ENCODE peak calls at places on chromosomes 6 and 20, in eight cellular contexts. L is tibial artery, I is mesothelial cell of epicardium, A is HFF-Myc, C is A549, S is astrocyte of the spinal cord, P is fibroblast of mammary gland, G is astrocyte of the cerebellum. T is an unnamed sample.

GRCh38 chr6:55046869-55047422 is 127.4 kb upstream of the HCRTR2 start:
- DNase-seq in S (no peak), C (no peak), P (no peak), L (no peak), G (no peak), I (no peak), A (no peak), T (no peak)

GRCh38 chr20:13930246-13930645 is 60.2 kb downstream of the SEL1L2 start:
- DNase-seq in L (no peak), A (no peak), I (no peak), P (peak), C (no peak), G (no peak), S (no peak), T (no peak)

GRCh38 chr6:22071655-22072054 is 225.2 kb downstream of the PRL start:
- DNase-seq in C (no peak), L (peak), S (peak), P (peak), G (no peak), I (peak), A (peak), T (no peak)

GRCh38 chr6:34554593-34555322 is 1.4 kb downstream of the SPDEF start:
- DNase-seq in G (no peak), P (no peak), C (no peak), S (no peak), I (no peak), L (no peak), A (no peak), T (no peak)

GRCh38 chr20:24827603-24828295 is 121.3 kb upstream of the CST7 start:
- DNase-seq in P (no peak), C (no peak), L (no peak), S (no peak), A (no peak), G (no peak), I (no peak), T (no peak)

GRCh38 chr6:16148498-16148897 is 19.6 kb downstream of the MYLIP start:
- DNase-seq in G (no peak), S (no peak), I (no peak), L (no peak), C (no peak), P (no peak), A (no peak), T (peak)

GRCh38 chr6:71394001-71394432 is 105.4 kb downstream of the OGFRL1 start:
- DNase-seq in I (no peak), C (no peak), A (no peak), L (no peak), G (no peak), P (peak), S (peak), T (no peak)

GRCh38 chr6:119119989-119120388 is 41.5 kb upstream of the FAM184A start:
- DNase-seq in C (no peak), A (no peak), P (peak), S (peak), G (no peak), L (no peak), I (no peak), T (no peak)

GRCh38 chr6:37539706-37540352 is 40.1 kb upstream of the CCDC167 start:
- DNase-seq in S (no peak), A (no peak), G (no peak), C (no peak), I (no peak), L (no peak), P (no peak), T (no peak)

GRCh38 chr20:8757146-8757545 is 311.7 kb upstream of the PLCB4 start:
- DNase-seq in I (no peak), L (no peak), S (peak), A (peak), P (peak), G (peak), C (no peak), T (no peak)

GRCh38 chr20:46400253-46400652 is 6.2 kb downstream of the ELMO2 start:
- DNase-seq in L (no peak), I (no peak), S (peak), C (no peak), P (peak), A (peak), G (no peak), T (no peak)

GRCh38 chr20:11207749-11208502 is 534.1 kb upstream of the JAG1 start:
- DNase-seq in S (peak), C (peak), A (peak), P (peak), I (no peak), G (no peak), L (peak), T (no peak)

GRCh38 chr6:31350973-31351733 is 5.8 kb downstream of the HLA-B start:
- DNase-seq in L (no peak), I (no peak), A (no peak), P (no peak), S (no peak), G (no peak), C (no peak), T (no peak)

GRCh38 chr20:61731363-61732181 is 334.1 kb downstream of the TAF4 start:
- DNase-seq in A (no peak), P (peak), S (peak), C (peak), L (no peak), G (no peak), I (no peak), T (no peak)

DNA sequence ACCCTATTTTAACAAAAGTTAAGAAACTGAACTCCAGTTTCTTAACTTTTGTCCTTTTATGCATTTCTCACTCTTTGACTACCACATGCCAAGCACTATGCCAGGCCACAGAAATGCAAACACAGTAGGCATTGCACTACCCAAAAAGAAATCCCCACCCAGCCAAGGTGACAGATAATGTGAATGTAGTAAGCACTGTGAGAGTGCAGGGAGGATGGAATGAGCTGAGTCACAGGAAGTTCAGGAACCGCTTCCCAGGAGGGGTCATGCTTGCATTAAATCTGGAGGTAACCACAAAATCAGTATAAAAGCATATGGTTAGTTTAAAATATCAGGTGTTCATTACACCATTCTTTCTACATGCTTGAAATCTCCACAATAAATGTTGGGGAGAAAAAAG is 20.1 kb upstream of the FAM83C start:
- DNase-seq in A (peak), I (no peak), P (peak), G (peak), S (peak), C (peak), L (no peak), T (no peak)
- TF ChIP-seq CTCF in A (no peak), I (no peak), P (no peak), G (no peak), S (no peak), C (no peak), L (no peak), T (no peak)

GRCh38 chr6:151647871-151648639 is 154.2 kb downstream of the CCDC170 start:
- DNase-seq in C (no peak), L (no peak), A (no peak), P (no peak), S (no peak), G (no peak), I (no peak), T (peak)
- TF ChIP-seq CTCF in C (peak), L (no peak), A (peak), P (peak), S (peak), G (no peak), I (no peak), T (no peak)

GRCh38 chr6:4021133-4021861 is 57.6 kb downstream of the FAM217A start:
- DNase-seq in G (peak), L (peak), A (peak), S (peak), C (peak), P (peak), I (peak), T (peak)
- TF ChIP-seq CTCF in G (peak), L (no peak), A (no peak), S (peak), C (no peak), P (no peak), I (no peak), T (no peak)

GRCh38 chr6:934686-935085 is 241.7 kb upstream of the EXOC2 start:
- DNase-seq in G (no peak), C (no peak), S (no peak), I (no peak), P (no peak), L (no peak), A (no peak), T (no peak)

GRCh38 chr6:938271-939046 is 245.5 kb upstream of the EXOC2 start:
- DNase-seq in A (no peak), S (no peak), C (no peak), P (no peak), L (no peak), I (no peak), G (no peak), T (no peak)

GRCh38 chr6:935582-935981 is 242.6 kb upstream of the EXOC2 start:
- DNase-seq in C (no peak), G (no peak), A (no peak), I (no peak), P (no peak), L (no peak), S (no peak), T (no peak)

GRCh38 chr6:939047-939363 is 246.1 kb upstream of the EXOC2 start:
- DNase-seq in A (no peak), L (no peak), G (no peak), C (no peak), S (no peak), I (no peak), P (no peak), T (no peak)

GRCh38 chr6:939526-940252 is 246.8 kb upstream of the EXOC2 start:
- DNase-seq in L (no peak), C (no peak), A (no peak), G (no peak), I (no peak), P (no peak), S (no peak), T (no peak)
- TF ChIP-seq CTCF in L (no peak), C (no peak), A (no peak), G (no peak), I (no peak), P (no peak), S (no peak), T (no peak)

GRCh38 chr20:37943501-37944455 is 40.9 kb downstream of the VSTM2L start:
- DNase-seq in C (no peak), L (peak), G (no peak), P (no peak), I (peak), S (no peak), A (no peak), T (no peak)
- TF ChIP-seq CTCF in C (no peak), L (no peak), G (no peak), P (no peak), I (no peak), S (no peak), A (no peak), T (no peak)

DNA sequence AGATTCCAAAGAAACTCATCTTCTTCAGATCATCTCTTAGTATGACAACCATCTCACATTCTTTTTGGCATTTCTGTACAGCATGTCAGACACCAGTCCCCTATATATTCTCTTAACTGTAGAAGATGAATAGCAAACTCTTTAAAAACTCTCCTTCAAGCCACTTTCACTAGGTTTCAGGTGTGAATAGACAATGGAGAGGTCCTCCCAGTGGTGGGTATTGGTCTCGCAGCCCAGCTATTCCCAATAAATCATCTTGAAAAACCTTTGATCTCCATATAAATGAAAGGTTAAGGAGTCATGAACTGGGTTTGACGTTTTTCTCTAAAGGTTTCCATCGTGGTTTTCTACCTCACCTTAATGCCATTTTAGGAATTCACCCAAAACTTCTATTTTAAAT is 180.0 kb downstream of the GJA1 start:
- DNase-seq in L (no peak), P (no peak), C (no peak), A (no peak), I (no peak), G (no peak), S (no peak), T (no peak)
- TF ChIP-seq CTCF in L (no peak), P (peak), C (no peak), A (no peak), I (no peak), G (peak), S (peak), T (no peak)

DNA sequence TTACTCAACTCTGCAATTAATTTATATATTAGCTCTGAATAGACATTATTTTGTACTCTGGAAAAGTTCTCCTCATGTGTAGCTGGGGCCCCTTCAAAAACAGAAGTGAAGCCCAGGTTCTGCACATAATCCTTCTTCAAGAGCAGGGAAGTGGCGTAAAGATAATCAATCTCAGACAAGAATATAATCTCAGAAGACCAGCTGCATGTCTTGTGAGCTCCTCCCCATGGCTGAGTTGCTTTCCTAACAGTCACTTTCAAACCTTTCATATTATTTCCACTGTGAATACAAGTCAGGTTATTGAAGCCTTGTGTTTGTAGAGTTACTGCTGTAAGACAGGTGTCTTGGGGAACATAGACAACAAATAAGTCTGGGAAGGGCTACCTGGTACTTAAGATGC is 691.9 kb downstream of the RFPL4B start:
- DNase-seq in L (no peak), P (no peak), I (no peak), G (no peak), A (no peak), C (no peak), S (no peak), T (no peak)
- TF ChIP-seq CTCF in L (no peak), P (no peak), I (no peak), G (no peak), A (no peak), C (no peak), S (no peak), T (no peak)

DNA sequence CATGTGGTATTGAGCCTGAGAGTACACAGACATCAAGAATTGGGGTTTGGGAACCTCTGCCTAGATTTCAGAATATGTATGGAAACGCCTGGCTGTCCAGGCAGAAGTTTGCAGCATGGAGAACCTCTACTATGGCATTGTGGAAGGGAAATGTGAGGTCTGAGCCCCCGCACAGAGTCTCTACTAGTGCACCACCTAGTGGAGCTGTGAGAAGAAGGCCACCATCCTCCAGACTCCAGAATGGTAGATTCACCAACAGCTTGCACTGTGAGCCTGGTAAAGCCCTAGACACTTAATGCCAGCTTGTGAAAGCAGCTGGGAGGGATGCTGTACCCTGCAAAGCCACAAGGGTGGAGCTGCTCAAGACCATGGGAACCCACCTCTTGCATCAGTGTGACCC is 658.2 kb downstream of the HACE1 start:
- DNase-seq in L (no peak), A (no peak), S (no peak), P (no peak), I (no peak), G (no peak), C (no peak), T (no peak)
- TF ChIP-seq CTCF in L (no peak), A (no peak), S (no peak), P (no peak), I (no peak), G (no peak), C (no peak), T (no peak)

GRCh38 chr6:13486679-13487121 is 700 bp downstream of the GFOD1 start:
- DNase-seq in I (peak), G (no peak), P (peak), C (peak), A (no peak), S (peak), L (peak), T (peak)

GRCh38 chr6:13484827-13485226 is 2.6 kb downstream of the GFOD1 start:
- DNase-seq in A (no peak), I (no peak), C (no peak), P (no peak), L (no peak), S (no peak), G (no peak), T (no peak)

GRCh38 chr6:13487122-13488014 is at the start of gene GFOD1:
- DNase-seq in C (peak), L (peak), P (peak), I (peak), A (no peak), S (peak), G (peak), T (peak)

GRCh38 chr6:13485303-13485702 is 2.1 kb downstream of the GFOD1 start:
- DNase-seq in G (no peak), S (no peak), P (no peak), C (no peak), L (no peak), A (no peak), I (no peak), T (no peak)

GRCh38 chr6:13485923-13486557 is 1.4 kb downstream of the GFOD1 start:
- DNase-seq in S (peak), A (no peak), L (no peak), P (peak), G (no peak), C (peak), I (no peak), T (peak)
- TF ChIP-seq CTCF in S (no peak), A (no peak), L (no peak), P (no peak), G (no peak), C (no peak), I (no peak), T (no peak)

DNA sequence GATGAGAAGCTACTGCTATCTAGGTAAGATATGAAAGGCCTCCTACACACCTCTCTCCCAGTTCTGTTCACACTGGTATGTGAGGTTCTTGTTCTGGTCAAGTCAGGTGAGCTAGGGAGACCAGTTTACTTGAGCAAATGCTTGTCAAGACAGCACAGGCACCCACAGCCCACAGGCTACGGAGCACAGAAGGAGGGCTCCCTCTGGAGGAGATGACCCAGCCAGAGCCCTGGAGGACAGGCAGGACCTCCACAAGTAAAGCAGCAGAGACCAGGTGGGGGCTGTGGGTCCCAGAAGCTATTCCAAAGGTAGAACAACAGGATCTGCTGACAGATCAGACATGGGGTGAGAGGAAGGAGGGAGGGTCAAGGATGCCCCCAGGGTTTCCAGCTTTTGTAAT is 13.2 kb downstream of the MMP24OS start:
- DNase-seq in C (peak), L (no peak), A (no peak), G (no peak), P (no peak), I (no peak), S (no peak), T (no peak)
- TF ChIP-seq CTCF in C (peak), L (no peak), A (peak), G (peak), P (peak), I (no peak), S (peak), T (no peak)

T was measured in glutamatergic neuron.